ENCODE peak calls at places on chromosomes 7 and 10, in nine cellular contexts. Q, Z, T, I, F, O, G, H and B are unnamed samples.
A peak's percentile ranks its signal among the peaks of the same experiment; 100 is the strongest.

GRCh38 chr7:31371621-31372020 is 31.1 kb upstream of the NEUROD6 start:
- DNase-seq in T (no peak), Q (no peak), I (no peak), H (no peak), G (no peak), O (no peak), Z (no peak), F (no peak), B (no peak)

GRCh38 chr7:75823198-75823910 is 9.7 kb upstream of the CCL24 start:
- DNase-seq in T (no peak), I (no peak), H (no peak), Z (no peak), Q (no peak), F (no peak), G (no peak), O (no peak), B (no peak)

GRCh38 chr10:71382757-71383156 is 14.0 kb upstream of the CDH23 start:
- DNase-seq in Q (no peak), Z (no peak), H (no peak), G (no peak), O (no peak), I (no peak), F (no peak), T (no peak), B (no peak)

GRCh38 chr7:67438913-67439312 is 442.3 kb downstream of the TYW1 start:
- DNase-seq in O (no peak), Z (no peak), H (no peak), I (no peak), Q (no peak), F (no peak), T (no peak), G (no peak), B (no peak)

GRCh38 chr10:5441106-5441505 is 28.7 kb downstream of the NET1 start:
- DNase-seq in F (no peak), G (no peak), Z (no peak), T (no peak), I (no peak), O (no peak), H (no peak), Q (no peak), B (no peak)

GRCh38 chr10:13184726-13185514 is 23.6 kb downstream of the MCM10 start:
- DNase-seq in T (peak; percentile 65), Q (peak; percentile 29), Z (no peak), H (peak; percentile 98), F (peak; percentile 61), I (no peak), G (peak; percentile 33), O (no peak), B (no peak)

GRCh38 chr7:68676789-68677535 is 921.3 kb upstream of the AUTS2 start:
- DNase-seq in I (no peak), Z (no peak), Q (no peak), T (no peak), G (no peak), H (peak; percentile 3), F (no peak), O (no peak), B (no peak)

GRCh38 chr10:46223626-46224413 is 63.0 kb upstream of the ANTXRL start:
- DNase-seq in F (no peak), O (no peak), Q (no peak), Z (no peak), I (no peak), T (no peak), G (no peak), H (no peak), B (no peak)

GRCh38 chr7:44213872-44214595 is 13.3 kb downstream of the YKT6 start:
- DNase-seq in F (no peak), T (no peak), Q (no peak), O (no peak), Z (no peak), G (no peak), I (no peak), H (no peak), B (peak; percentile 23)

GRCh38 chr7:43721193-43721806 is 8.0 kb downstream of the COA1 start:
- DNase-seq in T (no peak), I (no peak), Q (peak; percentile 29), G (no peak), O (no peak), F (no peak), H (no peak), Z (no peak), B (no peak)

GRCh38 chr7:114910787-114911186 is 11.1 kb upstream of the MDFIC start:
- DNase-seq in Q (no peak), G (no peak), H (no peak), F (no peak), T (no peak), I (no peak), Z (no peak), O (no peak), B (no peak)

GRCh38 chr7:84746347-84746746 is 440.5 kb downstream of the SEMA3D start:
- DNase-seq in I (no peak), Q (no peak), T (no peak), G (no peak), F (no peak), O (no peak), Z (no peak), H (no peak), B (no peak)

GRCh38 chr10:6738464-6738824 is 158.4 kb upstream of the PRKCQ start:
- DNase-seq in I (no peak), H (no peak), T (no peak), O (no peak), Q (no peak), G (no peak), F (no peak), Z (no peak), B (no peak)

GRCh38 chr10:104334965-104335650 is 3.2 kb downstream of the ITPRIP start:
- DNase-seq in H (peak; percentile 75), I (no peak), T (peak; percentile 29), G (no peak), Q (no peak), F (no peak), Z (no peak), O (no peak), B (no peak)

GRCh38 chr10:51747211-51747610 is 47.8 kb upstream of the CSTF2T start:
- DNase-seq in Z (no peak), I (no peak), H (no peak), T (no peak), G (no peak), O (no peak), F (no peak), Q (no peak), B (no peak)

GRCh38 chr7:44051611-44052220 is 7.2 kb downstream of the DBNL start:
- DNase-seq in I (no peak), H (no peak), T (no peak), O (no peak), Q (no peak), Z (no peak), G (no peak), F (no peak), B (no peak)

GRCh38 chr7:46286957-46287356 is 365.9 kb upstream of the IGFBP3 start:
- DNase-seq in O (no peak), Q (no peak), Z (no peak), I (no peak), H (no peak), F (no peak), G (no peak), T (no peak), B (no peak)

GRCh38 chr10:84837877-84838276 is 509.5 kb downstream of the CCSER2 start:
- DNase-seq in F (no peak), O (no peak), I (peak; percentile 64), T (no peak), G (peak; percentile 10), Z (no peak), Q (no peak), H (no peak), B (no peak)

GRCh38 chr7:151279868-151280267 is 31.4 kb upstream of the SMARCD3 start:
- DNase-seq in T (no peak), Q (no peak), H (no peak), I (no peak), G (no peak), F (no peak), O (no peak), Z (no peak), B (no peak)

GRCh38 chr7:151278949-151279348 is 30.5 kb upstream of the SMARCD3 start:
- DNase-seq in I (no peak), Q (no peak), T (no peak), H (no peak), Z (no peak), G (no peak), F (no peak), O (no peak), B (no peak)

GRCh38 chr7:151275813-151276577 is 27.5 kb upstream of the SMARCD3 start:
- DNase-seq in F (no peak), T (no peak), G (peak; percentile 43), I (no peak), O (no peak), Z (no peak), Q (peak; percentile 86), H (peak; percentile 59), B (no peak)

GRCh38 chr7:151276651-151277590 is 28.4 kb upstream of the SMARCD3 start:
- DNase-seq in O (peak; percentile 63), I (peak; percentile 77), F (peak; percentile 50), Q (peak; percentile 70), Z (no peak), H (peak; percentile 52), T (peak; percentile 72), G (peak; percentile 45), B (no peak)

GRCh38 chr7:151277631-151278030 is 29.1 kb upstream of the SMARCD3 start:
- DNase-seq in I (no peak), Q (no peak), G (no peak), F (no peak), H (no peak), T (no peak), Z (no peak), O (no peak), B (no peak)
- TF ChIP-seq CTCF in I (no peak), Q (no peak), G (no peak), F (no peak), H (no peak), T (no peak), Z (no peak), O (no peak), B (no peak)

GRCh38 chr7:92506363-92506762 is 22.0 kb downstream of the PEX1 start:
- DNase-seq in H (no peak), O (no peak), G (no peak), T (no peak), Z (no peak), F (no peak), Q (no peak), I (no peak), B (no peak)
- H3K27ac ChIP-seq in H (no peak overlapping the region), O (no peak overlapping the region), G (no peak overlapping the region), T (no peak overlapping the region), Z (no peak overlapping the region), F (no peak overlapping the region), Q (no peak overlapping the region), I (no peak overlapping the region), B (no peak overlapping the region)

GRCh38 chr7:100825760-100826545 is 1.4 kb downstream of the EPHB4 start:
- DNase-seq in Q (no peak), O (no peak), Z (no peak), G (no peak), H (no peak), I (no peak), F (no peak), T (no peak), B (no peak)
- TF ChIP-seq CTCF in Q (no peak), O (no peak), Z (no peak), G (no peak), H (no peak), I (no peak), F (no peak), T (no peak), B (peak; percentile 34)

DNA sequence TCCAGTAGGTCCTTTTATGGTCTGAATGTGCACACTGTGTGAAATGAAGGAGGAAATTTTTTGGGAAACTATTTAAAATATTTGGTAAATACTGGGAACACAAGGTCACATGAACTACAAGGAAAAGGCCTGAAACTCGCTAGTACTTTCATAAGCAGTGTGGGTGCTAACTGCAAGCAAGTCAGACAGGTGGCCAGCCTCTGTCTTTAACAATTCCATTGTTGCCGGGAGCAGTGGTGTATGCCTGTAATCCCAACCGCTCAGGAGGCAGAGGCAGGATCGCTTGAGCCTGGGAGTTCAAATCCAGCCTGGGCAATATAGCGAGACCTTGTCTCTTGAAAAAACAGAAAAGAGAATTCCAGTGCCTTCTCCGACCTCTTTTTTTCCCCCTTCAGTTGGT is 37.5 kb downstream of the SMURF1 start:
- DNase-seq in G (peak; percentile 26), H (no peak), O (no peak), Z (no peak), Q (no peak), I (no peak), T (no peak), F (no peak), B (no peak)
- H3K27ac ChIP-seq in G (peak overlapping the region; percentile 69), H (no peak overlapping the region), O (no peak overlapping the region), Z (peak overlapping the region; percentile 74), Q (no peak overlapping the region), I (no peak overlapping the region), T (peak overlapping the region; percentile 58), F (peak overlapping the region; percentile 30), B (peak overlapping the region; percentile 76)